ENCODE peak calls at places on chromosomes 11 and 22, in seven cellular contexts. L, H, R, D, Y, N and M are unnamed samples.

GRCh38 chr22:21753374-21754111 is 17.9 kb upstream of the YPEL1 start:
- DNase-seq in Y (no peak), D (no peak), L (peak; percentile 24), R (no peak), H (no peak), N (no peak), M (no peak)

GRCh38 chr11:84720706-84721402 is 906.3 kb downstream of the DLG2 start:
- DNase-seq in D (peak; percentile 53), L (no peak), N (no peak), H (peak; percentile 22), Y (no peak), R (no peak), M (peak; percentile 33)

GRCh38 chr11:96168623-96169022 is 174.4 kb downstream of the MAML2 start:
- DNase-seq in D (no peak), L (no peak), Y (peak; percentile 73), R (no peak), N (peak; percentile 69), H (no peak), M (peak; percentile 95)

GRCh38 chr11:15769203-15769602 is 587.1 kb downstream of the SOX6 start:
- DNase-seq in R (no peak), H (no peak), L (peak; percentile 91), Y (no peak), D (no peak), N (no peak), M (no peak)

GRCh38 chr11:128406365-128406706 is 181.0 kb downstream of the ETS1 start:
- DNase-seq in R (no peak), L (no peak), D (no peak), H (no peak), N (no peak), Y (no peak), M (no peak)

GRCh38 chr11:86243377-86243776 is 1.2 kb upstream of the EED start:
- DNase-seq in H (no peak), Y (no peak), R (no peak), L (no peak), N (no peak), D (no peak), M (no peak)

GRCh38 chr11:68020575-68020974 is 9.9 kb upstream of the NDUFS8 start:
- DNase-seq in Y (no peak), D (peak; percentile 69), N (peak; percentile 28), L (no peak), H (no peak), R (no peak), M (peak; percentile 47)

GRCh38 chr11:85385561-85385960 is 241.6 kb downstream of the DLG2 start:
- DNase-seq in N (no peak), R (no peak), D (no peak), H (no peak), Y (no peak), L (no peak), M (no peak)

GRCh38 chr11:44623716-44624491 is 58.4 kb downstream of the CD82 start:
- DNase-seq in N (peak; percentile 52), R (no peak), L (no peak), H (no peak), D (no peak), Y (peak; percentile 56), M (no peak)

GRCh38 chr22:19634576-19634975 is 79.7 kb upstream of the SEPTIN5 start:
- DNase-seq in L (no peak), R (no peak), D (no peak), H (no peak), N (no peak), Y (peak; percentile 15), M (no peak)

DNA sequence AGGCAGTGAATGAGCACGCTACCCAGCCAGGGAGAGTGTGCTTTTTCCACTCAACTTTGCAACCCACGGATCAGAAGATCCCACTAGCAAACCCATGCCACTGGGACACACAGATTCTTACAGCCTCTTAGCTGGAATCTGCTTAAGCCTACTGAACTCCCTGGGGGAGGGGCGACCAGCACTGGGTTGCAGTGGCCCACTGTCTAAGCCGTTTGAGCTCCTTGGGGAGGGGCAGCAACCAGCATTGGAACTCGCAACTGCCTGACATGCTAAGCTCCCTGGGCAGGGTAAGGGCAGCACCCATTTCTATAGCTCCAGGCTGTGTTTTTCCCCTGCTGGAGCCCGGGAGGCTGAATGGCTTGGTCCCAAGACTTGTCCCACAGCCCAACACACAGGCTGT is 99.6 kb downstream of the FAM168A start:
- DNase-seq in H (no peak), R (no peak), Y (no peak), L (no peak), D (no peak), N (no peak), M (no peak)
- H3K9me3 ChIP-seq in H (peaks cover 1% of the 10 kb centered on the region), R (no peaks in the 10 kb centered on the region), Y (no peaks in the 10 kb centered on the region), L (no peaks in the 10 kb centered on the region), D (peaks cover under 1% of the 10 kb centered on the region), N (no peaks in the 10 kb centered on the region), M (no peaks in the 10 kb centered on the region)

DNA sequence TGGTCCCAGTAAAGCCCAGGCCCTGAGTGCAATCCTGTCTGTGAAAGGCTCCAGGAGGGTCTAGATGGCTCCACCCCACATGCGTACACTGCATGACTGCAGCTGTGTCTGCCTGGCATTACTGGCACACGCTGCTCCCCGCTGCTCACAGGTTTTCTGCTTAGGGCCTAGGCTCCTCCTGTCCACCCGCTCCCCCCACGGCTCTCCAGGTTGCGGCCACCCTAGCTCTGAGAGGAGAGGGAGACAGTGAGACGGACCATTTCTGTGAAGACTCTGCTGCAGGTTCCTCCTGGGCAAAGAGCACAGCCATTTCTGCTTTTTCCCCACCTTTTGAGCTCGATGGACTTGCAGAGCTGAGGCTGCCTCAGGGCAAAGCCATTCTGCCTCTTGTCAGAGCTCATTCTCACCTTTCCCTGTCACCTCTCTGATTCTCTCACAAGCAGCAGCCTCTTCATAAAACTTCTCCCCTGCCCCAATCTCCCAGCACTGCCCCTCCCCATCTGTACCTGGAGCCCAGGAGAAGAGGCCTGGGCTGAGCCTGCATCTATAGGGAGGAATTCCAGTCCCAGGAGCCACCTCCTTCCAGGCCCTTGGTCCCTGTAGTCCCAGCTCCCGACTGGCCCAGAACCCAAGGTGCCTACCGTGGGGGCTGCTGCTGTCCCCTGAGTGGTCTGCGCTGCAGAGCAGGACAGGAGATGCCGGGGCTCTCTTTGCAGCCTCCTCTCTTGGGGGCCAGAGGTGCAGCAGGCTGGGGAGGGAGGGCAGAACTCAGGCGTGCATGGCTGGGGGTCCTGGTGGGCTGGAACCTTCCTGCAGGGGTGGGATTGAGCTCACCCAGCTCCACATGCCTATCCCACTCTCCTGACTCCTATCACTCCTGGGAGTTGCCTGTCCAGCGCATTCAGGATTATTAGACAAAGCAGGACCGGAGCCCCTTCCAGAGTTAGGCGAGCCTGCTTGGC is 433.7 kb upstream of the B3GAT1 start:
- DNase-seq in R (no peak), D (no peak), N (no peak), Y (no peak), H (no peak), L (no peak), M (no peak)
- H3K9me3 ChIP-seq in R (no peaks in the 10 kb centered on the region), D (no peaks in the 10 kb centered on the region), N (no peaks in the 10 kb centered on the region), Y (no peaks in the 10 kb centered on the region), H (no peaks in the 10 kb centered on the region), L (no peaks in the 10 kb centered on the region), M (no peaks in the 10 kb centered on the region)

GRCh38 chr22:32043391-32043790 is 330 bp downstream of the SLC5A1 start:
- DNase-seq in R (no peak), L (no peak), Y (no peak), D (no peak), N (no peak), H (no peak), M (no peak)
- H3K9me3 ChIP-seq in R (no peaks in the 10 kb centered on the region), L (no peaks in the 10 kb centered on the region), Y (no peaks in the 10 kb centered on the region), D (no peaks in the 10 kb centered on the region), N (no peaks in the 10 kb centered on the region), H (no peaks in the 10 kb centered on the region), M (no peaks in the 10 kb centered on the region)

DNA sequence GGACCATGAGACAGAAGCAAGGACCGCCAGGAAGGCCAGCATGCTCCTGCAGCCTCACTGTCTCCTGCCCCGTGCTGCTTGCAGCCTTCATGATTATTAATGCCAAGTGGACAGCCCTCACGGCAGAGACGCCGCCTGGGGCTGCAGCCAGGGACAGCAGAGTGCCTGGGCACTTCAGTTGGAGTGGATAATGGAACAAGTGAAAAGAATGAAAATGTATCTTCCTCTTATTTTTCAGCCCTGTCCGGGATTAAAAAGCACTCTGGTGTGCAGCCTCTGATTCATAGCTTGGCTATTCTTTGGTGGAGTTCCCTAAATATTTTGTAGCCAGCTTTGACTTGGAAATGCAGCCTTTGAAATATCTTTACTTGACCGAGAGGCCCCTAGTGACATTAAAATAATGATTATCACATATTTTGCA is 1404.2 kb downstream of the BRD1 start:
- DNase-seq in R (no peak), D (no peak), N (no peak), Y (no peak), L (no peak), H (no peak), M (peak; percentile 20)
- H3K9me3 ChIP-seq in R (no peaks in the 10 kb centered on the region), D (no peaks in the 10 kb centered on the region), N (peaks cover 17% of the 10 kb centered on the region), Y (no peaks in the 10 kb centered on the region), L (no peaks in the 10 kb centered on the region), H (no peaks in the 10 kb centered on the region), M (no peaks in the 10 kb centered on the region)

DNA sequence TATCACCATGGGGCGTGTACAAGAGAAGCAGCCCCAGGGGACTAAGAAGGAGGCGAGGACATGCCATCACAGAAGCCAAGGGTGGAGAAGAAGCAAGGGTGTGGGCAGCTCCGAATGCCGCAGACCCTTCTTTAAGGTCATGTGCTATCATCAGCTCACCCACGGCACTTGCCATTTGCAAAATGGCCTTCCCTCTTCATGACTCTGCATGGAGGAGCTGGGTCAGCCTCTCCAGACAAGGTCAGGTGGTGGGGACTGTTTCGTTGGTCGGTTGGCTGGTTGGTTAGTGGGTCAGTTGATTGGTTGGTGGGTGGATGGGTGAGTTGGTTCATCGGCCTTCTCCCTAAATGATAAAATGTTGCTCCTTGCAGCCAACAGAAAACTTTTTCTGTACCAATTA is 622.5 kb downstream of the TBC1D22A start:
- DNase-seq in R (no peak), Y (peak; percentile 34), L (no peak), N (no peak), D (no peak), H (no peak), M (no peak)
- H3K9me3 ChIP-seq in R (no peaks in the 10 kb centered on the region), Y (no peaks in the 10 kb centered on the region), L (no peaks in the 10 kb centered on the region), N (no peaks in the 10 kb centered on the region), D (no peaks in the 10 kb centered on the region), H (no peaks in the 10 kb centered on the region), M (no peaks in the 10 kb centered on the region)

GRCh38 chr11:78384231-78384630 is 33.4 kb downstream of the GAB2 start:
- DNase-seq in D (no peak), L (no peak), H (no peak), Y (no peak), N (no peak), R (no peak), M (no peak)
- H3K9me3 ChIP-seq in D (peaks cover 7% of the 10 kb centered on the region), L (no peaks in the 10 kb centered on the region), H (peaks cover 16% of the 10 kb centered on the region), Y (no peaks in the 10 kb centered on the region), N (peaks cover 4% of the 10 kb centered on the region), R (no peaks in the 10 kb centered on the region), M (peaks cover 18% of the 10 kb centered on the region)